ENCODE peak calls at places on chromosomes 12 and 14, in seven cellular contexts. K is GM23248, Z is HepG2, S is fibroblast of lung, H is neural progenitor cell, R is hepatocyte, N is H1. Y is an unnamed sample.

GRCh38 chr14:32121948-32122347 is 44.8 kb downstream of the ARHGAP5 start:
- DNase-seq in K (peak), Z (no peak), S (peak), H (no peak), R (no peak), N (no peak), Y (no peak)

GRCh38 chr14:67413806-67414769 is 2.1 kb upstream of the PLEK2 start:
- DNase-seq in K (peak), Z (peak), S (peak), H (no peak), R (peak), N (peak), Y (peak)

GRCh38 chr14:80653951-80654350 is 287.6 kb downstream of the CEP128 start:
- DNase-seq in K (peak), Z (no peak), S (no peak), H (no peak), R (no peak), N (no peak), Y (no peak)

GRCh38 chr12:16524378-16524777 is 81.6 kb downstream of the LMO3 start:
- DNase-seq in K (peak), Z (no peak), S (no peak), H (no peak), R (no peak), N (no peak), Y (no peak)

GRCh38 chr14:77549451-77549850 is 50.8 kb upstream of the ISM2 start:
- DNase-seq in K (peak), Z (no peak), S (no peak), H (peak), R (no peak), N (no peak), Y (no peak)

GRCh38 chr12:56321027-56321426 is 5.2 kb upstream of the CNPY2 start:
- DNase-seq in K (peak), Z (no peak), S (peak), H (no peak), R (no peak), N (no peak), Y (no peak)

GRCh38 chr14:23725980-23726746 is 90.0 kb downstream of the DHRS2 start:
- DNase-seq in K (peak), Z (no peak), S (no peak), H (no peak), R (no peak), N (no peak), Y (no peak)

GRCh38 chr14:79424462-79424861 is 786.8 kb downstream of the DIO2 start:
- DNase-seq in K (no peak), Z (no peak), S (peak), H (no peak), R (no peak), N (no peak), Y (no peak)

GRCh38 chr14:106185837-106186233 is 659.5 kb downstream of the TMEM121 start:
- DNase-seq in K (no peak), Z (no peak), S (no peak), H (no peak), R (no peak), N (no peak), Y (peak)

GRCh38 chr12:34033628-34034296 is 11.5 kb downstream of the ALG10 start:
- DNase-seq in K (peak), Z (peak), S (peak), H (peak), R (peak), N (no peak), Y (peak)

GRCh38 chr14:60621386-60621785 is 27.9 kb downstream of the SIX1 start:
- DNase-seq in K (no peak), Z (no peak), S (no peak), H (no peak), R (no peak), N (no peak), Y (no peak)

GRCh38 chr14:89920041-89920440 is 34.5 kb downstream of the EFCAB11 start:
- DNase-seq in K (no peak), Z (no peak), S (peak), H (no peak), R (no peak), N (no peak), Y (no peak)

GRCh38 chr12:111546758-111547383 is 52.2 kb downstream of the ATXN2 start:
- DNase-seq in K (peak), Z (no peak), S (peak), H (no peak), R (no peak), N (no peak), Y (no peak)

GRCh38 chr14:57943038-57943437 is 77.1 kb upstream of the SLC35F4 start:
- DNase-seq in K (no peak), Z (no peak), S (no peak), H (no peak), R (no peak), N (no peak), Y (peak)

GRCh38 chr12:64633940-64634337 is 23.6 kb downstream of the RASSF3 start:
- DNase-seq in K (peak), Z (peak), S (peak), H (no peak), R (peak), N (no peak), Y (peak)

GRCh38 chr14:89000007-89000942 is 175.8 kb downstream of the TTC8 start:
- DNase-seq in K (peak), Z (peak), S (peak), H (peak), R (peak), N (no peak), Y (peak)

GRCh38 chr14:100115726-100116125 is 43.7 kb downstream of the DEGS2 start:
- DNase-seq in K (no peak), Z (no peak), S (no peak), H (no peak), R (no peak), N (no peak), Y (no peak)

GRCh38 chr12:106527356-106527755 is 55.4 kb upstream of the RFX4 start:
- DNase-seq in K (peak), Z (no peak), S (no peak), H (no peak), R (no peak), N (no peak), Y (no peak)

GRCh38 chr12:68336754-68337343 is 4.7 kb upstream of the MDM1 start:
- DNase-seq in K (no peak), Z (no peak), S (no peak), H (no peak), R (no peak), N (no peak), Y (peak)

GRCh38 chr12:124428136-124428791 is 133.4 kb downstream of the RFLNA start:
- DNase-seq in K (peak), Z (no peak), S (peak), H (no peak), R (peak), N (no peak), Y (no peak)

GRCh38 chr12:120588948-120589930 is 8.0 kb upstream of the POP5 start:
- DNase-seq in K (no peak), Z (no peak), S (no peak), H (peak), R (no peak), N (no peak), Y (no peak)

GRCh38 chr12:132427999-132428871 is 61.7 kb upstream of the FBRSL1 start:
- DNase-seq in K (no peak), Z (peak), S (no peak), H (peak), R (peak), N (no peak), Y (no peak)

GRCh38 chr12:1848741-1849140 is 28.4 kb downstream of the LRTM2 start:
- DNase-seq in K (no peak), Z (no peak), S (no peak), H (no peak), R (no peak), N (no peak), Y (no peak)

GRCh38 chr12:100473716-100474150 is at the start of gene NR1H4:
- DNase-seq in K (peak), Z (peak), S (peak), H (no peak), R (no peak), N (no peak), Y (no peak)

GRCh38 chr14:59098377-59098776 is 90.1 kb upstream of the DAAM1 start:
- DNase-seq in K (peak), Z (no peak), S (peak), H (no peak), R (peak), N (no peak), Y (no peak)

GRCh38 chr14:103626150-103626850 is 2.7 kb upstream of the KLC1 start:
- DNase-seq in K (peak), Z (peak), S (no peak), H (no peak), R (no peak), N (no peak), Y (no peak)

GRCh38 chr12:100141666-100141997 is 1.0 kb downstream of the BLTP3B start:
- DNase-seq in K (peak), Z (no peak), S (peak), H (no peak), R (peak), N (no peak), Y (peak)

GRCh38 chr12:6452908-6453630 is 1.2 kb downstream of the TAPBPL start:
- DNase-seq in K (peak), Z (no peak), S (no peak), H (no peak), R (no peak), N (no peak), Y (no peak)

GRCh38 chr14:61192970-61193369 is 88.2 kb downstream of the TMEM30B start:
- DNase-seq in K (peak), Z (no peak), S (peak), H (no peak), R (no peak), N (no peak), Y (no peak)

GRCh38 chr14:32004300-32004699 is 72.8 kb upstream of the ARHGAP5 start:
- DNase-seq in K (peak), Z (peak), S (peak), H (no peak), R (no peak), N (no peak), Y (no peak)

GRCh38 chr12:123134265-123134664 is 16.6 kb downstream of the PITPNM2 start:
- DNase-seq in K (no peak), Z (no peak), S (no peak), H (no peak), R (no peak), N (no peak), Y (no peak)

GRCh38 chr12:58547217-58547616 is 373.1 kb downstream of the LRIG3 start:
- DNase-seq in K (no peak), Z (no peak), S (no peak), H (no peak), R (peak), N (no peak), Y (no peak)

GRCh38 chr12:6662602-6662905 is 365 bp downstream of the ING4 start:
- DNase-seq in K (no peak), Z (no peak), S (no peak), H (no peak), R (no peak), N (no peak), Y (no peak)

GRCh38 chr14:97408937-97409860 is 612.0 kb downstream of the VRK1 start:
- DNase-seq in K (no peak), Z (no peak), S (no peak), H (no peak), R (no peak), N (no peak), Y (peak)

GRCh38 chr14:50530794-50531193 is 1.6 kb downstream of the MAP4K5 start:
- DNase-seq in K (peak), Z (no peak), S (no peak), H (no peak), R (no peak), N (no peak), Y (no peak)

GRCh38 chr12:81207173-81207572 is 129.3 kb downstream of the ACSS3 start:
- DNase-seq in K (no peak), Z (no peak), S (no peak), H (peak), R (no peak), N (no peak), Y (no peak)

GRCh38 chr14:99318091-99318958 is 46.3 kb upstream of the BCL11B start:
- DNase-seq in K (no peak), Z (peak), S (no peak), H (no peak), R (peak), N (no peak), Y (no peak)

GRCh38 chr12:104763163-104763805 is 194.8 kb downstream of the SLC41A2 start:
- DNase-seq in K (peak), Z (no peak), S (peak), H (no peak), R (no peak), N (no peak), Y (no peak)

GRCh38 chr12:25332143-25332542 is 81.4 kb upstream of the KRAS start:
- DNase-seq in K (no peak), Z (no peak), S (no peak), H (no peak), R (no peak), N (no peak), Y (no peak)

GRCh38 chr12:3480744-3481143 is 10.3 kb upstream of the PRMT8 start:
- DNase-seq in K (no peak), Z (no peak), S (no peak), H (no peak), R (no peak), N (no peak), Y (no peak)

DNA sequence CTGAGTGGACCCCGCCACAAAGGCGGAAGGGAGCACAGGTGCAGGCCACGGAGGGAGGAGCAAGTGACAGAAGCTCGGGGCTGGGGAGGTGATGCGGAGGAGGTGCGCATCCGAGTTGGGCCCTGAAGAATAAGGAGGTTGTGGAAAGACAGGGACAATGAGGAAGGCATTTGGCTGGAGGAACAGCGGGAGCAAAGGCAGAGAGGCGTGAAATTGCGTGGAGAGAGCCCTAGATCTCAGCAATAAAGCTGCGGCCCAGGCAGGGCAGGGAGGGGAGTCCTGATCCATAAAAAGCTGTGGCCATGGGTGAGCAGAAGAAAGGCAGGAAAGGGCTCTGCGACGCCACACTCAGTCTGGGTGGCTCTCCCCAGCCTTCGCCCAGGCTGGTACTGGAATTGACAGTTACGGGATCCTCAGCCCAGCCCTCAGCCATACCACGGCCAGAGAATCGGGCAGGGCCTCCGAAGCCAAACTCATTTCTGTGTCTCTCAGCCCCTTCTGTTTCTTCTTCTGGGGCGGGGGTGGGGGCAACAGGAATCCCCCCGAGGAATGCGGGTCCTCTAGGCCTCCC is 2.2 kb downstream of the FIGNL2 start:
- DNase-seq in K (no peak), Z (no peak), S (no peak), H (peak), R (no peak), N (no peak), Y (no peak)
- TF ChIP-seq EZH2 in K (no peak), Z (no peak), S (peak), H (no peak), R (no peak), N (no peak), Y (no peak)

DNA sequence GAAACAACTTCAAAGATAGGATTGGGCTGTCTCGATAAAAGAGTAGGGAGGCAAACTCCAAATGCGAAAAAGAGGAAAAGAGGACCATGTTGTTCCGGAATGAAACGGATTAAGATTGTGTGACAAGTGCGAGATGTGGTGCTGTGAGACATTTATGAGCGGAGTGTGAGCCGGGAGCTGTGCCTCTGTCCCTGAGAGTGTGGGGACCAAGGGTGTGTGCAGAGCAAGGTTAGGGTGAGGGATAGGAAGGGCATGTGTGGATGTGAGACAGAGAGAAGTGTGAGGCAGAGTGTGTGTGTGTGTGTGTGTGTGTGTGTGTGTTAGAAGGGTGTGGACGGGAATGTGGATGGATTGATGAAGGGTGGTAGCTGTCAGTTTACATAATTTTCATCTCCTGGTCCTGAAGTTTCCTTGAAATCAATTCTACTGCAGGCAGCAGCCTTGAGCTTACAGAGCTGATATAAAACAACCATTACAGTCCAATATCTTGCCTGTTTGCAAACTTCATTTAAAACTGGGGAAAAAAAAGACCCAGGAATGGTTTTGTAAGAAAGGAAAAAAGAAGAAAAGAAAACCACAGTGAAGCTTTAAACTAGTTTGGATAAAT is 4.3 kb upstream of the OTX2 start:
- DNase-seq in K (no peak), Z (no peak), S (no peak), H (peak), R (no peak), N (no peak), Y (peak)
- TF ChIP-seq EZH2 in K (no peak), Z (no peak), S (no peak), H (no peak), R (no peak), N (peak), Y (no peak)

GRCh38 chr12:31874961-31875608 is 84.1 kb upstream of the RESF1 start:
- DNase-seq in K (peak), Z (no peak), S (peak), H (no peak), R (no peak), N (no peak), Y (peak)
- TF ChIP-seq EZH2 in K (no peak), Z (no peak), S (no peak), H (no peak), R (no peak), N (no peak), Y (no peak)

GRCh38 chr12:48978291-48978740 is at the start of gene WNT1:
- DNase-seq in K (peak), Z (no peak), S (no peak), H (peak), R (no peak), N (no peak), Y (no peak)
- TF ChIP-seq EZH2 in K (no peak), Z (no peak), S (peak), H (peak), R (peak), N (peak), Y (no peak)

DNA sequence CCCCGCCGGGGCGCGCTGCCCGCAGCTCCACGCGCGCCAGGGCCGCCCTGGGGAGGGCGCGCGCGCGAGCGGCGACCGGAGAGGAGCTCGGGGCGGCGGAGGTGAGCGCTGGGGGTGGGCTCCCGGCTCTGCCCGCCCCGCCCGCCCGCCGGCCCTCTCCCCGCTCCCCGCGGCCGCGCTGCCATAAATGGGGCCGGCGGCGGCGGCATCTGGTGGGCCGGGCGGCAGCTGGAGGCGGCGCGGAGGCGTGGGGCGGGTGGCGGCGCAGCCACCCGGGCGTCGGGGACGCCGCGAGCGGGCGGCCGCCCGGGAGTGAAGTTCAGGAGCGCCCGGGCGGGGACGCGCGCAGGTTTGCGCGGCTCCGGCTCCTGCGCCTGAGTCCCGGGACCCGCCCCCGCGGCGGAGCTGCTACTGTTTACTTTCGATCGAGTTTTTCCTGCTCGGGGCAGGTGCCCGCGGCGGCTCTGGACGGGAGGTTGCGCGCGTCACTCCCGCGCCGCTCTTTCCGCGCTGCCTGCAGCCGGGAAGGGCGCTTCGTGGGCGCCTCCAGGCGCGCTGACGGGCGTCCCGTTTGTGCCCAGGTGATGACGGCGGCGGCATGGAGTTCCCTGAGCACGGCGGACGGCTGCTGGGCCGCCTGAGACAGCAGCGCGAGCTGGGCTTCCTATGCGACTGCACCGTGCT is at the start of gene ZBTB42:
- DNase-seq in K (peak), Z (peak), S (peak), H (peak), R (peak), N (no peak), Y (peak)
- TF ChIP-seq EZH2 in K (no peak), Z (no peak), S (no peak), H (no peak), R (no peak), N (no peak), Y (no peak)

DNA sequence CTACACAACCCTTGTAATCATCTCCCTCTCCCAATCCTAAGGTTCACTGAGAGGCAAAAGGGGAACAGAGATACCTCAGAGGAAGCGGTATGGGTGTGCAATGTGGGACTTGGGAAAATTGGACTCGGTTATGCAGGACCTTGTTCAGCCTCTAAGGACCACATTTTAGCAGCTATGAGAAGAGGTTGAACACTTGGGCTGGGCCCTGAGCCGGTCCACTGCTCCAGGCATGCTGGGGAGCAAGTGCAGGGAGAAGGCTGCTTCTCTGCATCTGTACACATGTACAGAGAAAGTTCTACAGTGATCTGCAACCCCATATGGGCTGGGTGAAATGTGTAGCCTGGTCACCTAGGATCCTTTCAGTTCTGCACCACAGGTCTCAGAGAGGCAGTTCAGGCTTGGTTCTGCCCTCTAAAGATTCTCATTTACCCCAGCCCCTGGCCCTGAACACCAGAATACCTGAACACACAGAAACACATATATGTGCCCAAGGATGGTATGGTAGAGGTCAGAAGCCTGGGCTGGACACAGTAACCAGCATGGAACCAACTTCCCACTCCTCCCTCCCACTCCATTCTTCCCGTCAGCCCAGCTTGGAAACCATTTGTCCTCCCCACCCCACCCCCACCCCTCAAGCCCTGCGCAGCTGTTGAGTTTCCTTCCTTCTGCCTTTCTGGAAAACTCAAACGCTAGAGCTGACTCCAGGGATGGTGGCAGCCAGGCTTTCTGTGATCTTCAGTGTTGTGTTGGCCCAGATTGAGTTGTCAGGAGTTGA is 10.3 kb downstream of the HOXC5 start:
- DNase-seq in K (no peak), Z (no peak), S (no peak), H (no peak), R (no peak), N (no peak), Y (no peak)
- TF ChIP-seq EZH2 in K (no peak), Z (no peak), S (no peak), H (no peak), R (no peak), N (no peak), Y (no peak)

Y was measured in A673.